ENCODE peak calls at places on chromosomes 13 and 19, in seven cellular contexts. I is brain pericyte; H is stimulated activated CD4-positive, alpha-beta T cell treated with anti-CD3 and anti-CD28 coated beads, Interleukin-1b, Interleukin-23, amount 100 ng/mL, for 1 hour; N is H54; V is ascending aorta; P is hypothalamus; T is AG04450. O is an unnamed sample.

GRCh38 chr13:97435297-97435682 is 1.3 kb downstream of the RAP2A start:
- DNase-seq in I (no peak), H (no peak), N (no peak), V (no peak), P (no peak), T (no peak), O (no peak)

GRCh38 chr19:6739884-6740588 is 556 bp downstream of the TRIP10 start:
- DNase-seq in I (no peak), H (no peak), N (no peak), V (no peak), P (no peak), T (no peak), O (no peak)

GRCh38 chr19:15048885-15049541 is at the start of gene CASP14:
- DNase-seq in I (no peak), H (no peak), N (no peak), V (no peak), P (no peak), T (no peak), O (no peak)

GRCh38 chr13:97329331-97329730 is 104.6 kb upstream of the RAP2A start:
- DNase-seq in I (no peak), H (no peak), N (no peak), V (no peak), P (no peak), T (no peak), O (no peak)

GRCh38 chr13:95643814-95644598 is 500 bp downstream of the DZIP1 start:
- DNase-seq in I (no peak), H (no peak), N (peak; percentile 58), V (no peak), P (no peak), T (no peak), O (no peak)

GRCh38 chr19:39264306-39265290 is 3.6 kb upstream of the IFNL2 start:
- DNase-seq in I (no peak), H (no peak), N (no peak), V (no peak), P (no peak), T (no peak), O (no peak)

GRCh38 chr19:38977445-38978314 is 2.1 kb upstream of the FBXO17 start:
- DNase-seq in I (no peak), H (no peak), N (peak; percentile 70), V (no peak), P (no peak), T (no peak), O (no peak)

GRCh38 chr19:2426661-2427322 is 594 bp downstream of the TIMM13 start:
- DNase-seq in I (no peak), H (peak; percentile 22), N (peak; percentile 82), V (no peak), P (no peak), T (no peak), O (no peak)

O was measured in epithelial cell of proximal tubule.